ENCODE peak calls at places on chromosomes 13 and 19, in eight cellular contexts. V, N, T, I, A, R, F and E are unnamed samples.

GRCh38 chr13:28059214-28059613 is 41.2 kb downstream of the FLT3 start:
- DNase-seq in V (peak; percentile 15), N (peak; percentile 62), T (peak; percentile 48), I (peak; percentile 37), A (peak; percentile 48), R (peak; percentile 18), F (peak; percentile 57), E (no peak)

GRCh38 chr13:79231887-79232286 is 174.2 kb downstream of the RBM26 start:
- DNase-seq in V (no peak), N (no peak), T (no peak), I (no peak), A (no peak), R (no peak), F (no peak), E (no peak)

GRCh38 chr19:32910874-32911273 is 41.3 kb upstream of the SLC7A9 start:
- DNase-seq in V (peak; percentile 12), N (no peak), T (no peak), I (no peak), A (no peak), R (no peak), F (no peak), E (no peak)

GRCh38 chr13:98092888-98093287 is 50.0 kb upstream of the FARP1 start:
- DNase-seq in V (no peak), N (no peak), T (no peak), I (no peak), A (no peak), R (no peak), F (no peak), E (no peak)

GRCh38 chr13:28659611-28659970 is 661 bp downstream of the POMP start:
- DNase-seq in V (peak; percentile 75), N (no peak), T (no peak), I (peak; percentile 24), A (no peak), R (peak; percentile 57), F (no peak), E (no peak)

GRCh38 chr13:52850396-52851152 is 2.1 kb upstream of the PCDH8 start:
- DNase-seq in V (peak; percentile 7), N (peak; percentile 93), T (peak; percentile 6), I (peak; percentile 74), A (peak; percentile 25), R (peak; percentile 48), F (peak; percentile 79), E (peak; percentile 83)

GRCh38 chr19:50870417-50871089 is 2.7 kb upstream of the KLK2 start:
- DNase-seq in V (peak; percentile 3), N (peak; percentile 5), T (peak; percentile 94), I (peak; percentile 70), A (peak; percentile 12), R (no peak), F (no peak), E (no peak)

GRCh38 chr13:33383724-33384577 is 98.4 kb upstream of the STARD13 start:
- DNase-seq in V (no peak), N (no peak), T (no peak), I (no peak), A (no peak), R (peak; percentile 14), F (no peak), E (no peak)

GRCh38 chr13:100128838-100129237 is 39.9 kb downstream of the PCCA start:
- DNase-seq in V (no peak), N (no peak), T (no peak), I (no peak), A (peak; percentile 58), R (no peak), F (no peak), E (no peak)

GRCh38 chr13:31204592-31204991 is 4.8 kb downstream of the B3GLCT start:
- DNase-seq in V (peak; percentile 60), N (no peak), T (peak; percentile 55), I (no peak), A (peak; percentile 34), R (peak; percentile 44), F (no peak), E (no peak)

GRCh38 chr13:94860981-94861407 is 148.6 kb upstream of the SOX21 start:
- DNase-seq in V (peak; percentile 13), N (no peak), T (no peak), I (no peak), A (no peak), R (peak; percentile 38), F (no peak), E (no peak)

GRCh38 chr19:5880604-5881078 is 10.3 kb upstream of the FUT5 start:
- DNase-seq in V (peak; percentile 74), N (no peak), T (no peak), I (no peak), A (peak; percentile 90), R (peak; percentile 66), F (peak; percentile 44), E (peak; percentile 48)

GRCh38 chr19:54287456-54287855 is 6.5 kb upstream of the LILRB2 start:
- DNase-seq in V (peak; percentile 52), N (no peak), T (no peak), I (no peak), A (no peak), R (peak; percentile 9), F (no peak), E (no peak)

GRCh38 chr13:49374585-49375290 is 69.1 kb downstream of the CAB39L start:
- DNase-seq in V (peak; percentile 87), N (no peak), T (peak; percentile 7), I (no peak), A (no peak), R (peak; percentile 84), F (no peak), E (no peak)
- H3K9ac ChIP-seq in V (no peak overlapping the region), N (no peak overlapping the region), T (no peak overlapping the region), I (no peak overlapping the region), A (no peak overlapping the region), R (no peak overlapping the region), F (no peak overlapping the region), E (no peak overlapping the region)

GRCh38 chr19:19445911-19446361 is 40.5 kb downstream of the GATAD2A start:
- DNase-seq in V (peak; percentile 40), N (no peak), T (no peak), I (no peak), A (no peak), R (no peak), F (no peak), E (no peak)

GRCh38 chr19:19447536-19448237 is 42.2 kb downstream of the GATAD2A start:
- DNase-seq in V (peak; percentile 28), N (no peak), T (no peak), I (no peak), A (no peak), R (no peak), F (no peak), E (no peak)

GRCh38 chr19:19445288-19445687 is 39.8 kb downstream of the GATAD2A start:
- DNase-seq in V (no peak), N (no peak), T (no peak), I (no peak), A (no peak), R (no peak), F (no peak), E (no peak)

GRCh38 chr19:19446655-19447437 is 41.4 kb downstream of the GATAD2A start:
- DNase-seq in V (no peak), N (no peak), T (no peak), I (no peak), A (no peak), R (no peak), F (no peak), E (no peak)

GRCh38 chr19:19448238-19448544 is 42.7 kb downstream of the GATAD2A start:
- DNase-seq in V (no peak), N (no peak), T (no peak), I (no peak), A (no peak), R (no peak), F (no peak), E (no peak)
- H3K4me1 ChIP-seq in V (peaks cover 9% of the 10 kb centered on the region), N (peaks cover 12% of the 10 kb centered on the region), T (peaks cover 40% of the 10 kb centered on the region), I (no peaks in the 10 kb centered on the region), A (peaks cover 20% of the 10 kb centered on the region), R (peaks cover 6% of the 10 kb centered on the region), F (peaks cover 14% of the 10 kb centered on the region), E (peaks cover 27% of the 10 kb centered on the region)

GRCh38 chr19:3605770-3606169 is 905 bp downstream of the TBXA2R start:
- DNase-seq in V (no peak), N (no peak), T (no peak), I (no peak), A (no peak), R (no peak), F (no peak), E (no peak)

GRCh38 chr19:3604227-3604986 is 2.3 kb downstream of the TBXA2R start:
- DNase-seq in V (no peak), N (no peak), T (no peak), I (no peak), A (no peak), R (no peak), F (no peak), E (no peak)

GRCh38 chr19:3604987-3605343 is 1.7 kb downstream of the TBXA2R start:
- DNase-seq in V (no peak), N (no peak), T (no peak), I (no peak), A (no peak), R (no peak), F (no peak), E (no peak)

GRCh38 chr19:3606174-3606689 is 443 bp downstream of the TBXA2R start:
- DNase-seq in V (no peak), N (peak; percentile 51), T (peak; percentile 71), I (peak; percentile 62), A (no peak), R (no peak), F (peak; percentile 79), E (no peak)

DNA sequence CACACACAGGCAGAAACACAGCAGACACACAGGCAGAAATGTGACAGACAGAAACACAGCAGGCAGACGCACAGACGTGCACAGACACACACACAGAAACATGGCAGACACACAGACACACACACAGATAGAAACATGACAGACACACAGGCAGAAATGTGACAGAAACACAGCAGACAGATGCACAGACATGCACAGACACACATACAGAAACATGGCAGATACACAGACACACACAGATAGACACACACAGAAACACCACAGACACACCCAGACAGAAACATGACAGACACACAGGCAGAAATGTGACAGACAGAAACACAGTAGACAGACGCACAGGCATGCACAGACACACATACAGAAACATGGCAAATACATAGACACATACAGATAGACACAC is 1.3 kb downstream of the TBXA2R start:
- DNase-seq in V (no peak), N (no peak), T (no peak), I (no peak), A (no peak), R (no peak), F (no peak), E (no peak)
- H3K9ac ChIP-seq in V (no peak overlapping the region), N (no peak overlapping the region), T (peak overlapping the region; percentile 92), I (no peak overlapping the region), A (no peak overlapping the region), R (no peak overlapping the region), F (no peak overlapping the region), E (no peak overlapping the region)

GRCh38 chr19:18098891-18099622 is 1.5 kb downstream of the MAST3 start:
- DNase-seq in V (no peak), N (peak; percentile 50), T (peak; percentile 72), I (no peak), A (no peak), R (no peak), F (no peak), E (no peak)

GRCh38 chr19:18099623-18099995 is 2.0 kb downstream of the MAST3 start:
- DNase-seq in V (no peak), N (no peak), T (no peak), I (no peak), A (no peak), R (no peak), F (no peak), E (no peak)

GRCh38 chr19:18102916-18103542 is 5.5 kb downstream of the MAST3 start:
- DNase-seq in V (no peak), N (no peak), T (no peak), I (no peak), A (no peak), R (no peak), F (no peak), E (no peak)

GRCh38 chr19:18101268-18101667 is 3.7 kb downstream of the MAST3 start:
- DNase-seq in V (no peak), N (no peak), T (no peak), I (no peak), A (no peak), R (no peak), F (no peak), E (no peak)

GRCh38 chr19:18100710-18101109 is 3.1 kb downstream of the MAST3 start:
- DNase-seq in V (no peak), N (peak; percentile 91), T (peak; percentile 59), I (no peak), A (peak; percentile 76), R (no peak), F (no peak), E (no peak)
- H3K4me1 ChIP-seq in V (peaks cover 10% of the 10 kb centered on the region), N (peaks cover 13% of the 10 kb centered on the region), T (peaks cover 16% of the 10 kb centered on the region), I (peaks cover 19% of the 10 kb centered on the region), A (peaks cover 63% of the 10 kb centered on the region), R (peaks cover 9% of the 10 kb centered on the region), F (peaks cover 5% of the 10 kb centered on the region), E (peaks cover 21% of the 10 kb centered on the region)